ENCODE peak calls at places on chromosomes 6 and 20, in eight cellular contexts. M, E, S, I, L, N, T and B are unnamed samples.

GRCh38 chr6:11386323-11386722 is 151.2 kb upstream of the TMEM170B start:
- DNase-seq in M (no peak), E (no peak), S (no peak), I (no peak), L (no peak), N (no peak), T (no peak), B (no peak)

GRCh38 chr6:49054311-49054710 is 408.7 kb downstream of the MMUT start:
- DNase-seq in M (no peak), E (no peak), S (no peak), I (no peak), L (no peak), N (no peak), T (no peak), B (no peak)

GRCh38 chr20:57390604-57391438 is at the start of gene RBM38:
- DNase-seq in M (peak; percentile 95), E (peak; percentile 74), S (peak; percentile 87), I (peak; percentile 64), L (peak; percentile 65), N (peak; percentile 88), T (peak; percentile 64), B (peak; percentile 78)

GRCh38 chr6:142943746-142944125 is 1.2 kb downstream of the HIVEP2 start:
- DNase-seq in M (no peak), E (peak; percentile 29), S (peak; percentile 41), I (peak; percentile 25), L (peak; percentile 56), N (peak; percentile 47), T (no peak), B (no peak)

GRCh38 chr6:137233561-137234504 is 14.6 kb upstream of the IFNGR1 start:
- DNase-seq in M (no peak), E (peak; percentile 45), S (peak; percentile 11), I (no peak), L (no peak), N (no peak), T (no peak), B (peak; percentile 73)

GRCh38 chr6:73675466-73676098 is 20.4 kb upstream of the CD109 start:
- DNase-seq in M (no peak), E (peak; percentile 88), S (peak; percentile 70), I (peak; percentile 75), L (peak; percentile 74), N (peak; percentile 64), T (peak; percentile 46), B (peak; percentile 84)

GRCh38 chr6:54992789-54993188 is 146.2 kb downstream of the FAM83B start:
- DNase-seq in M (no peak), E (no peak), S (peak; percentile 64), I (no peak), L (no peak), N (no peak), T (no peak), B (no peak)

GRCh38 chr6:22025468-22026159 is 271.2 kb downstream of the PRL start:
- DNase-seq in M (no peak), E (no peak), S (peak; percentile 98), I (no peak), L (no peak), N (no peak), T (no peak), B (no peak)

GRCh38 chr20:41183831-41184230 is 46.5 kb downstream of the PLCG1 start:
- DNase-seq in M (no peak), E (no peak), S (no peak), I (no peak), L (no peak), N (no peak), T (no peak), B (no peak)

GRCh38 chr6:28794175-28795002 is 129.4 kb downstream of the TRIM27 start:
- DNase-seq in M (no peak), E (peak; percentile 29), S (peak; percentile 82), I (no peak), L (no peak), N (no peak), T (no peak), B (no peak)

GRCh38 chr20:49515588-49515987 is 33.1 kb upstream of the KCNB1 start:
- DNase-seq in M (no peak), E (no peak), S (no peak), I (no peak), L (no peak), N (no peak), T (no peak), B (no peak)

GRCh38 chr6:87431263-87431662 is 23.5 kb downstream of the CFAP206 start:
- DNase-seq in M (no peak), E (no peak), S (no peak), I (no peak), L (no peak), N (no peak), T (no peak), B (no peak)

GRCh38 chr6:122747573-122747972 is 31.9 kb upstream of the FABP7 start:
- DNase-seq in M (no peak), E (no peak), S (no peak), I (no peak), L (no peak), N (no peak), T (no peak), B (no peak)

GRCh38 chr6:90421656-90422055 is 125.0 kb upstream of the BACH2 start:
- DNase-seq in M (no peak), E (no peak), S (no peak), I (no peak), L (no peak), N (no peak), T (no peak), B (no peak)

GRCh38 chr6:2979819-2980464 is 8.6 kb upstream of the SERPINB6 start:
- DNase-seq in M (no peak), E (peak; percentile 14), S (peak; percentile 68), I (no peak), L (no peak), N (no peak), T (no peak), B (no peak)

GRCh38 chr20:3616250-3616649 is 46.9 kb downstream of the GFRA4 start:
- DNase-seq in M (no peak), E (no peak), S (peak; percentile 85), I (peak; percentile 29), L (no peak), N (no peak), T (no peak), B (peak; percentile 29)

GRCh38 chr6:22470454-22471368 is 98.7 kb upstream of the HDGFL1 start:
- DNase-seq in M (no peak), E (peak; percentile 63), S (no peak), I (peak; percentile 75), L (peak; percentile 62), N (no peak), T (no peak), B (peak; percentile 72)

GRCh38 chr6:139409026-139409425 is 34.6 kb upstream of the CITED2 start:
- DNase-seq in M (no peak), E (no peak), S (peak; percentile 26), I (no peak), L (no peak), N (no peak), T (no peak), B (no peak)

GRCh38 chr6:26232950-26233607 is 131.9 kb upstream of the BTN3A2 start:
- DNase-seq in M (no peak), E (no peak), S (no peak), I (no peak), L (no peak), N (no peak), T (no peak), B (no peak)

DNA sequence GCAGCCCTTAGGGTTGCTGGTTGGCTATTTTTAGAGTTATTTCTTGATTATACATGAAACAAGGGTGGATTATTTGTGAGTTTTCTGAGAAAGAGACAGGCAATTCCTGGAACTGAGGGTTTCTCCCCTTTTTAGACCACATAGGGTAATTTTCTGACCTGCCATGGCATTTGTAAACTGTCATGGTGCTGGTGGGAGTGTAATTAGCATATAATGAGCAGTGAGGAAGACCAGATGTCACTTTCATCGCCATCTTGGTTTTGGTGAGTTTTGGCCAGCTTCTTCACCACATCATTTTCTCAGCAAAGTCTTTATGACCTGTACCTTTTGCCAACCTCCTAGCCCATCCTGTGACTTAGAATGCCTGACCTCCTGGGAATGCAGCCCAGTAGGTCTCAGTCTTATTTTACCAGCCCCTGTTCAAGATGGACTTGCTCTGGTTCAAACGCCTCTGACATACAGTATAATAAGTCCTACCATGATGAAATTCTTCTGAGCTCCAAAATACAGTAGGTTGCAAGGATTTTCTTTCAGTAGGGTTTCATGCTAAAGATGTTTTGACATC is 117.1 kb downstream of the ISM1 start:
- DNase-seq in M (no peak), E (no peak), S (no peak), I (no peak), L (no peak), N (no peak), T (no peak), B (no peak)
- H3K27ac ChIP-seq in M (no peak overlapping the region), E (no peak overlapping the region), S (no peak overlapping the region), I (no peak overlapping the region), L (no peak overlapping the region), N (no peak overlapping the region), T (no peak overlapping the region), B (no peak overlapping the region)

DNA sequence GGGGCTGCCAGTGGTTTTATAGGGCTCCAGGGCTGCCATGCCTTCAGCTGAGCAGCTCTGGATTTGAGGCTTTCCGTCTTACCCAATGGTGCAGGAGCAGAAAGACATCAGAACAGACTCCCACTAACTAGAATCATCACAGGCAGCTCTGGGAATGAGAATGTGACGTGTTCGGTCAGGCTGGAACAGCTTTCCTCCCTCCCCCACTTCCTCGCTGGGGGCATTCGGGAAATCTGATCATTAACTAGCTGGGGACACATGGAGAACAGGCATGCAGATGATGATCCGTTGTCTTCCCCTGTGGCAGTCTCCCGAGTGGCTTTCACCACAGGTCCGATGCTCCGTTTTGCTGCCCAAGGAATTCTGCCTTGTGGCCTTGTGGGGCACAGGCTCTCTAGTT is 5.5 kb upstream of the MTG2 start:
- DNase-seq in M (no peak), E (no peak), S (no peak), I (no peak), L (no peak), N (peak; percentile 21), T (no peak), B (no peak)
- H3K36me3 ChIP-seq in M (no peaks in the 10 kb centered on the region), E (no peaks in the 10 kb centered on the region), S (peaks cover 2% of the 10 kb centered on the region), I (peaks cover 9% of the 10 kb centered on the region), L (no peaks in the 10 kb centered on the region), N (no peaks in the 10 kb centered on the region), T (no peaks in the 10 kb centered on the region), B (no peaks in the 10 kb centered on the region)

DNA sequence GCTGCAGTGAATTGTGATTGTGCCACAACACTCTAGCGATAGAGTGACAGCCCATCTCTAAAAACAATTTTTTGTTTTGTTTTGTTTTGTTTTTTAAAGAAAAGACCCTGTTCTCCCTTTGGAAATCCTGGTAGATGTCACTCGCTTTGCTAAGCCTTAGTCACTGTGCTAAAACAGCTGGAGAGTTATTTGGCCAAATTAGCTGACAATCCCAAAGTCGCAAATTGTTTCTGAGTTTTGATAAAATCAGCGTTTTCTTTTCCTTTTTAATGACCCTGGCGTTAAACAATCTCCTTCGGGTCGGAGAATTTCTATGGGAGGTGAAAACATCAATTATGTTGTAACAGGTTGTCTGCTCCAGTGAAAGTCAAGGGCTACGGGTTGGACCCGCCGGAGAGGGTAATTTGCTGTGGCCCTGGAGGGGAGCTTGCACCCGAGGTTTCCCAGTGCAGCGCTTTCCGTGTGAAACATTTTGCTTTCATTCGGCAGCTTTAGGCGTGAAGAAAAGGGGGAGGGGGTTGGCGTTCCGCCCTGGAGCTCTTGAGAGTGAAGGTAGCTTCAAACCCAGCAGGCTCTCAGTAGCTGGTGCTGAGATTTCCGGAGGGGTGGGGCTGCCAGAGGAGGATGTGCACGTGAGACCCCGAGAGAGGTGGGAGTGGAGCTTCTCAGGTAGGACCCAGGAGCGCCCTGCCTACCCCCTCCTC is 296.6 kb downstream of the PHACTR1 start:
- DNase-seq in M (no peak), E (no peak), S (peak; percentile 72), I (peak; percentile 83), L (peak; percentile 54), N (no peak), T (no peak), B (peak; percentile 52)
- H3K27ac ChIP-seq in M (no peak overlapping the region), E (no peak overlapping the region), S (no peak overlapping the region), I (peak overlapping the region; percentile 82), L (peak overlapping the region; percentile 24), N (no peak overlapping the region), T (no peak overlapping the region), B (peak overlapping the region; percentile 71)

GRCh38 chr6:47690791-47691190 is 7.6 kb upstream of the ADGRF4 start:
- DNase-seq in M (no peak), E (no peak), S (no peak), I (no peak), L (no peak), N (no peak), T (no peak), B (no peak)
- H3K36me3 ChIP-seq in M (no peaks in the 10 kb centered on the region), E (no peaks in the 10 kb centered on the region), S (no peaks in the 10 kb centered on the region), I (no peaks in the 10 kb centered on the region), L (no peaks in the 10 kb centered on the region), N (no peaks in the 10 kb centered on the region), T (no peaks in the 10 kb centered on the region), B (no peaks in the 10 kb centered on the region)